ENCODE peak calls at places on chromosomes 4 and X, in ten cellular contexts. G, J, U, Z, F, A, B, W, O and E are unnamed samples.

GRCh38 chr4:109574443-109574850 is 14.4 kb downstream of the MCUB start:
- DNase-seq in G (no peak), J (no peak), U (no peak), Z (peak), F (no peak), A (no peak), B (no peak), W (no peak), O (no peak), E (no peak)

GRCh38 chrX:48083212-48083611 is 11.8 kb upstream of the ZNF630 start:
- DNase-seq in G (peak), J (peak), U (peak), Z (peak), F (peak), A (no peak), B (peak), W (no peak), O (no peak), E (no peak)

GRCh38 chrX:134172588-134173259 is 64.3 kb upstream of the CCDC160 start:
- DNase-seq in G (peak), J (no peak), U (peak), Z (peak), F (peak), A (peak), B (no peak), W (peak), O (peak), E (no peak)

GRCh38 chr4:14566518-14566917 is 435.8 kb upstream of the CPEB2 start:
- DNase-seq in G (no peak), J (no peak), U (no peak), Z (no peak), F (no peak), A (no peak), B (no peak), W (no peak), O (no peak), E (no peak)

GRCh38 chr4:44016582-44017421 is 431.8 kb downstream of the KCTD8 start:
- DNase-seq in G (no peak), J (no peak), U (no peak), Z (peak), F (no peak), A (no peak), B (no peak), W (no peak), O (no peak), E (no peak)

GRCh38 chr4:123995939-123996338 is 599.3 kb downstream of the SPRY1 start:
- DNase-seq in G (no peak), J (no peak), U (peak), Z (peak), F (no peak), A (no peak), B (no peak), W (no peak), O (no peak), E (no peak)

GRCh38 chr4:109079731-109080130 is 222.7 kb downstream of the COL25A1 start:
- DNase-seq in G (no peak), J (no peak), U (peak), Z (no peak), F (no peak), A (no peak), B (no peak), W (no peak), O (no peak), E (no peak)

GRCh38 chrX:104310657-104311056 is 55.9 kb upstream of the ESX1 start:
- DNase-seq in G (no peak), J (no peak), U (no peak), Z (no peak), F (no peak), A (no peak), B (no peak), W (no peak), O (no peak), E (no peak)

DNA sequence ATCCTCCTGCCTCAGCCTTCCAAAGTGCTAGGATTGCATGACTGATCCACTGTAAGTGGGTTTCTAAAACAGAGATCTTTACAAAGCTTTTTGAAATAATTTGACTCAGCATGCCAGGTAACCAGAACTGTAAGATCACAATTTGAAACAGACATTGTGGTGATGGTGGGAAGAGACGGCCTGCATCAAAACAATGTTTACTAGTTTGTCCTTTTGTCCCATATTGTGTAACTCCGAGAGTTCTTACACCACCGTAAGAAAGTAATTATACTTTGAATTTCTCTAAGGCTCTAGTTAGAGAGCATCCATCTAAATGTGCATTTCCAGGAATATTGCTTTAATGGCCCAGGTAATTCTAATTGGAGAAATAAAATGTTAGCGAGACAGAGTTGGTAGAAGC is 594 bp upstream of the ARHGAP24 start:
- DNase-seq in G (no peak), J (no peak), U (no peak), Z (no peak), F (no peak), A (no peak), B (no peak), W (no peak), O (no peak), E (no peak)
- H3K27ac ChIP-seq in G (peak), J (peak), U (peak), Z (peak), F (no peak), A (peak), B (no peak), W (peak), O (no peak), E (peak)

GRCh38 chrX:40816906-40817305 is 81.6 kb upstream of the MED14 start:
- DNase-seq in G (no peak), J (no peak), U (no peak), Z (no peak), F (no peak), A (no peak), B (no peak), W (no peak), O (no peak), E (no peak)
- H3K27ac ChIP-seq in G (no peak), J (no peak), U (no peak), Z (no peak), F (no peak), A (no peak), B (no peak), W (no peak), O (no peak), E (no peak)

GRCh38 chr4:7766086-7766485 is 173.6 kb downstream of the AFAP1 start:
- DNase-seq in G (no peak), J (no peak), U (no peak), Z (no peak), F (no peak), A (no peak), B (no peak), W (peak), O (no peak), E (no peak)
- H3K27ac ChIP-seq in G (no peak), J (no peak), U (no peak), Z (no peak), F (no peak), A (no peak), B (no peak), W (no peak), O (no peak), E (peak)

GRCh38 chrX:15863944-15864491 is 9.4 kb upstream of the AP1S2 start:
- DNase-seq in G (no peak), J (no peak), U (no peak), Z (no peak), F (no peak), A (no peak), B (no peak), W (no peak), O (no peak), E (no peak)
- H3K27ac ChIP-seq in G (no peak), J (no peak), U (no peak), Z (no peak), F (no peak), A (no peak), B (no peak), W (no peak), O (no peak), E (peak)

GRCh38 chrX:19863237-19864223 is 23.9 kb downstream of the SH3KBP1 start:
- DNase-seq in G (no peak), J (no peak), U (no peak), Z (peak), F (no peak), A (no peak), B (no peak), W (no peak), O (no peak), E (no peak)
- H3K27ac ChIP-seq in G (no peak), J (peak), U (no peak), Z (no peak), F (no peak), A (no peak), B (no peak), W (no peak), O (no peak), E (no peak)

DNA sequence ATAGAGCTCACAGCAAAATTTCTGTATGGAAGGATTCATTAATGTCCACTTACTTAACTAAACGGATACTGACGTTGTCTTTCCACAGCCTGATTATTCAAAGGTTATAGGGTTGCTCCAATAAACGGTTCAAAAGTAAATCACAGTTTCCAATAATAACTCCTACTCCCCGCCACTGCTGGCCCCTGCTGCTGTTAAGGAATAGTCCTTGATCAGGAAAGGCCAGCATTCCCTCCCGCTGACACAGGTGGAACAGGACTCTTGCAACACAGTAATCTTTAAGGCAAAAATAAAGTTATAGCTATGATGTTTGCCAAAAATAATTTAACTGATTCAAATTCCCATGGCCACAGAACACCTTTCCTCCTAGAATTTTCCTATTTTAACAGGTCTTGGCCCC is 53.9 kb downstream of the FAT1 start:
- DNase-seq in G (no peak), J (no peak), U (no peak), Z (no peak), F (no peak), A (no peak), B (no peak), W (no peak), O (no peak), E (no peak)
- H3K27ac ChIP-seq in G (peak), J (no peak), U (no peak), Z (peak), F (no peak), A (no peak), B (peak), W (no peak), O (no peak), E (peak)

GRCh38 chrX:106903291-106903820 is at the start of gene RIPPLY1:
- DNase-seq in G (no peak), J (no peak), U (no peak), Z (no peak), F (no peak), A (no peak), B (no peak), W (no peak), O (no peak), E (no peak)

GRCh38 chrX:106901781-106902219 is 1.3 kb downstream of the RIPPLY1 start:
- DNase-seq in G (no peak), J (no peak), U (no peak), Z (no peak), F (no peak), A (no peak), B (no peak), W (no peak), O (no peak), E (no peak)

GRCh38 chrX:106899841-106900240 is 3.3 kb downstream of the RIPPLY1 start:
- DNase-seq in G (no peak), J (no peak), U (no peak), Z (no peak), F (no peak), A (no peak), B (no peak), W (no peak), O (no peak), E (no peak)

GRCh38 chrX:106902684-106903083 is 457 bp downstream of the RIPPLY1 start:
- DNase-seq in G (no peak), J (no peak), U (no peak), Z (no peak), F (no peak), A (no peak), B (no peak), W (no peak), O (no peak), E (no peak)

DNA sequence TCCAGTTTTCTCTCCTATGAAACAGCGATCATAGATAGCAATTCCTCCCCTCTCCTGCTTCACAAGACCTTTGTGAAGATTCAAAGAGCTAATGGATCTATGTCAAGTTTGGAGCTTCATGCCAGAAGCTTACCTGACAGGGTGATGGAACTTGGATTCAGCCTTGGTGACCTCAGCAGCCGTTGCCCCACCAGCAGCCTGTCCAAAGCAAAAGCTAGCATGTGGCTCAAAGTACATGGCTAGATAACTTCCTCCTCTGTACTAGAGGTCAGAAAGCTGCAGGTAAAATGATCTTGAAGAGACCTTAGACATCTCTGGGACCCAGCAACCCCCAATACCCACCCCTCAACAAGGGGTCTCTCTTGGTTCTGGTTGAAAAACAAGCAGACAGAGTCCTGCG is 1.8 kb downstream of the RIPPLY1 start:
- DNase-seq in G (no peak), J (no peak), U (no peak), Z (no peak), F (no peak), A (no peak), B (no peak), W (no peak), O (no peak), E (no peak)
- H3K27ac ChIP-seq in G (no peak), J (no peak), U (no peak), Z (no peak), F (no peak), A (no peak), B (no peak), W (no peak), O (no peak), E (no peak)